ENCODE peak calls at places on chromosomes 12 and 14, in seven cellular contexts. L is nephron progenitor cell; C is CD8-positive, alpha-beta T cell; F is neural progenitor cell; A is IMR-90; K is MCF 10A; W is neural crest cell. D is an unnamed sample.

GRCh38 chr14:68919129-68919927 is 59.8 kb downstream of the ACTN1 start:
- DNase-seq in L (no peak), C (no peak), F (no peak), A (no peak), K (no peak), W (no peak), D (no peak)

GRCh38 chr14:41604793-41605534 is 1.7 kb upstream of the LRFN5 start:
- DNase-seq in L (peak; percentile 79), C (no peak), F (peak; percentile 93), A (peak; percentile 86), K (no peak), W (peak; percentile 60), D (peak; percentile 87)

GRCh38 chr14:99966912-99967311 is 98.3 kb upstream of the EVL start:
- DNase-seq in L (peak; percentile 30), C (no peak), F (no peak), A (no peak), K (no peak), W (no peak), D (no peak)

GRCh38 chr12:87464565-87464964 is 564.6 kb downstream of the C12orf50 start:
- DNase-seq in L (no peak), C (no peak), F (no peak), A (no peak), K (no peak), W (no peak), D (no peak)

GRCh38 chr12:47739959-47740358 is 14.7 kb upstream of the ENDOU start:
- DNase-seq in L (no peak), C (no peak), F (no peak), A (no peak), K (no peak), W (no peak), D (no peak)

GRCh38 chr12:20368653-20369163 is 371 bp downstream of the PDE3A start:
- DNase-seq in L (peak; percentile 59), C (no peak), F (peak; percentile 76), A (peak; percentile 37), K (no peak), W (peak; percentile 39), D (peak; percentile 61)

GRCh38 chr14:81459421-81459820 is 59.3 kb upstream of the STON2 start:
- DNase-seq in L (no peak), C (no peak), F (no peak), A (no peak), K (no peak), W (no peak), D (no peak)

GRCh38 chr12:94401326-94401725 is 58.3 kb downstream of the CEP83 start:
- DNase-seq in L (no peak), C (no peak), F (no peak), A (no peak), K (no peak), W (no peak), D (no peak)

GRCh38 chr14:77000340-77001235 is 27.9 kb downstream of the IRF2BPL start:
- DNase-seq in L (peak; percentile 62), C (no peak), F (peak; percentile 46), A (peak; percentile 79), K (no peak), W (no peak), D (peak; percentile 35)

GRCh38 chr12:57890191-57891120 is 43.9 kb upstream of the CTDSP2 start:
- DNase-seq in L (no peak), C (no peak), F (no peak), A (peak; percentile 55), K (peak; percentile 65), W (no peak), D (no peak)

GRCh38 chr12:80121661-80122060 is 22.3 kb downstream of the OTOGL start:
- DNase-seq in L (no peak), C (no peak), F (no peak), A (peak; percentile 15), K (no peak), W (no peak), D (no peak)

GRCh38 chr12:120257041-120257821 is 8.3 kb downstream of the PXN start:
- DNase-seq in L (no peak), C (no peak), F (no peak), A (peak; percentile 93), K (peak; percentile 93), W (no peak), D (no peak)

GRCh38 chr12:130014485-130014807 is 110.6 kb upstream of the TMEM132D start:
- DNase-seq in L (peak; percentile 53), C (no peak), F (peak; percentile 63), A (no peak), K (peak; percentile 17), W (no peak), D (peak; percentile 41)

GRCh38 chr12:115914122-115914521 is 363.4 kb downstream of the MED13L start:
- DNase-seq in L (no peak), C (no peak), F (no peak), A (no peak), K (no peak), W (no peak), D (no peak)

GRCh38 chr14:51462182-51462581 is 189.5 kb upstream of the FRMD6 start:
- DNase-seq in L (no peak), C (no peak), F (no peak), A (no peak), K (peak; percentile 38), W (no peak), D (no peak)

GRCh38 chr12:116370004-116370404 is 92.5 kb upstream of the MED13L start:
- DNase-seq in L (no peak), C (no peak), F (no peak), A (peak; percentile 83), K (no peak), W (no peak), D (no peak)

GRCh38 chr12:89708793-89709156 is at the start of gene ATP2B1:
- DNase-seq in L (peak; percentile 86), C (peak; percentile 89), F (peak; percentile 95), A (peak; percentile 83), K (peak; percentile 89), W (peak; percentile 68), D (peak; percentile 91)

GRCh38 chr12:117441751-117442150 is 80.3 kb upstream of the NOS1 start:
- DNase-seq in L (no peak), C (no peak), F (no peak), A (no peak), K (peak; percentile 68), W (no peak), D (no peak)

GRCh38 chr12:958449-959123 is 9.1 kb upstream of the RAD52 start:
- DNase-seq in L (no peak), C (no peak), F (peak; percentile 11), A (no peak), K (no peak), W (no peak), D (no peak)

GRCh38 chr14:71116206-71117122 is 209.2 kb downstream of the PCNX1 start:
- DNase-seq in L (no peak), C (no peak), F (no peak), A (no peak), K (no peak), W (no peak), D (no peak)

GRCh38 chr14:89767861-89768268 is 186.7 kb downstream of the EFCAB11 start:
- DNase-seq in L (peak; percentile 12), C (peak; percentile 81), F (peak; percentile 62), A (peak; percentile 63), K (peak; percentile 51), W (peak; percentile 23), D (peak; percentile 38)

GRCh38 chr12:122946690-122947271 is 19.5 kb downstream of the ABCB9 start:
- DNase-seq in L (no peak), C (peak; percentile 67), F (peak; percentile 31), A (peak; percentile 100), K (peak; percentile 100), W (no peak), D (no peak)
- TF ChIP-seq CTCF in L (no peak), C (no peak), F (no peak), A (peak; percentile 49), K (peak; percentile 22), W (no peak), D (no peak)

GRCh38 chr14:79275367-79275655 is 936.0 kb downstream of the DIO2 start:
- DNase-seq in L (no peak), C (no peak), F (no peak), A (peak; percentile 18), K (no peak), W (no peak), D (no peak)

GRCh38 chr14:79271122-79271521 is 940.2 kb downstream of the DIO2 start:
- DNase-seq in L (no peak), C (no peak), F (no peak), A (no peak), K (no peak), W (no peak), D (no peak)

GRCh38 chr14:79278286-79278797 is 933.0 kb downstream of the DIO2 start:
- DNase-seq in L (no peak), C (no peak), F (no peak), A (no peak), K (no peak), W (peak; percentile 5), D (peak; percentile 18)

GRCh38 chr14:79278798-79279644 is 932.3 kb downstream of the DIO2 start:
- DNase-seq in L (peak; percentile 91), C (no peak), F (peak; percentile 96), A (peak; percentile 92), K (peak; percentile 90), W (peak; percentile 72), D (peak; percentile 86)

DNA sequence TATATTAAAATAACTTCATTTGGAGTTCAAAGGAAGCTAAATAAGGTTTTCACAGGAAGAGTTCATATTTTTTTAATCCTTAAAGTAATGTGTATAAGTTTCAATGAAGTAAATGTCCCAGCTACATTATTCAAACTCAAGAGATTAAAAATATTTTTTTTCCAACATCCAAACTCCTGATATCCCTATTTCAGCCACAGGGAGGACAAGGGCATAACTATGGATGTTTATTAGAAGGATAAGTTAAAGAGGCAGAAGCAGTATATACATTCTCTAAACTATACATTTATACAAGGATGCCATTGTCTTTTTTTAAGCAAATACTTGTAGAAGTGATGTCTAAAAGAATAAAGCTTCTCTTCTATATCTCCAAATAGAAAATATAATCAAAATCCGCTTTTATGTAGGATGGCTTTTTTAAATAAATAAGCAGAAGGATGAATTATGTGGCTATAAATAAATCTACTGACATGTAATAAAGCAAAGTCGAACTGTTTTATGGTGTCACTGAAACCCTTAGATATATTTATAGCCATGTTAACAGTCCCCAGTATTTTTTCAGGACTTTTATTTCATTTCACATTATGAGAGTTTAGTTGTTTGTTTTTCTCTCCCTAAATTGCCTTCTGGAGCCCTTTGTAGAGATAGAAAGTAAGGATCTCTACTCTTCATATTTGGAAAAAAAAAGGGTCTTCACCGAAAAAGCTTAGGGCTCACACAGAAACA is 936.5 kb downstream of the DIO2 start:
- DNase-seq in L (no peak), C (no peak), F (no peak), A (peak; percentile 20), K (no peak), W (no peak), D (no peak)
- TF ChIP-seq CTCF in L (no peak), C (no peak), F (no peak), A (peak; percentile 44), K (no peak), W (peak; percentile 44), D (peak; percentile 30)

DNA sequence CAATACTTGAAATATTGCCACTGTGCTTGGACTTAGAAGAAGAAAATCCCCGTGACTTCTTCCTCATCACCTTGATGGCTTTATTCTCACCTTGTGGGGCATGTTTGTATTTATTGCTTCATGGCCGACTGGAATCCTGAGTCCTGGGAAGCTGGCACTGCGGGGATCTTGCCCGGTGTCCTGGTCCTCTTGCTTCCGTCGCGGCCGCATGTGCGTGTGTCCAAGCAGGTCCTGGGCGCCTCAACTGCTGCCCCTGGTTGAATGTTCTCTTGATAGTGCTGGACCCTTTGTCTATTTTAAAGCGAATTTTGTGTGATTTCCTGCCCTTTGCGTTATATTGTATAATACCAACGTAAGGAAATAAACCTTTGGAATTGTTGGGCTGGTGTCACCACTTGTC is 6.3 kb upstream of the PUS1 start:
- DNase-seq in L (no peak), C (no peak), F (no peak), A (no peak), K (no peak), W (no peak), D (no peak)
- TF ChIP-seq CTCF in L (no peak), C (no peak), F (no peak), A (no peak), K (no peak), W (no peak), D (no peak)

GRCh38 chr12:104503191-104503590 is 46.4 kb downstream of the CHST11 start:
- DNase-seq in L (no peak), C (no peak), F (no peak), A (no peak), K (no peak), W (no peak), D (no peak)
- TF ChIP-seq CTCF in L (no peak), C (no peak), F (no peak), A (no peak), K (no peak), W (no peak), D (no peak)